ENCODE peak calls at places on chromosome X, in four cellular contexts. G is suprapubic skin, W is ovary, M is SK-N-SH. U is an unnamed sample.
A peak's percentile ranks its signal among the peaks of the same experiment; 100 is the strongest.

GRCh38 chrX:56248492-56248891 is 16.3 kb downstream of the KLF8 start:
- DNase-seq in G (no peak), W (peak; percentile 52), M (peak; percentile 52), U (no peak)

GRCh38 chrX:9197231-9197630 is 163.3 kb upstream of the FAM9B start:
- DNase-seq in G (no peak), W (no peak), M (no peak), U (no peak)

GRCh38 chrX:22085969-22086368 is 53.8 kb downstream of the PHEX start:
- DNase-seq in G (no peak), W (no peak), M (no peak), U (no peak)

GRCh38 chrX:10620121-10620699 is at the start of gene MID1:
- DNase-seq in G (peak; percentile 83), W (peak; percentile 74), M (peak; percentile 78), U (peak; percentile 84)

GRCh38 chrX:46446727-46447378 is 98.4 kb downstream of the ZNF674 start:
- DNase-seq in G (peak; percentile 86), W (peak; percentile 88), M (peak; percentile 96), U (peak; percentile 96)

GRCh38 chrX:68354869-68355628 is 78.2 kb downstream of the OPHN1 start:
- DNase-seq in G (no peak), W (no peak), M (no peak), U (no peak)

GRCh38 chrX:22652596-22652995 is 347.2 kb upstream of the DDX53 start:
- DNase-seq in G (no peak), W (no peak), M (peak; percentile 23), U (no peak)

GRCh38 chrX:36787787-36788186 is 220.4 kb upstream of the FAM47C start:
- DNase-seq in G (no peak), W (no peak), M (no peak), U (no peak)

GRCh38 chrX:46588263-46588662 is 14.7 kb downstream of the CHST7 start:
- DNase-seq in G (no peak), W (no peak), M (no peak), U (no peak)

GRCh38 chrX:116490091-116490490 is 27.3 kb upstream of the CT83 start:
- DNase-seq in G (no peak), W (no peak), M (peak; percentile 1), U (no peak)

GRCh38 chrX:136588060-136588459 is 56.0 kb downstream of the VGLL1 start:
- DNase-seq in G (no peak), W (no peak), M (no peak), U (no peak)

GRCh38 chrX:72312311-72312940 is 6.7 kb upstream of the CITED1 start:
- DNase-seq in G (no peak), W (no peak), M (no peak), U (no peak)

GRCh38 chrX:73581002-73581628 is 18.1 kb downstream of the CHIC1 start:
- DNase-seq in G (no peak), W (no peak), M (no peak), U (no peak)

GRCh38 chrX:151902813-151903591 is 9.7 kb upstream of the MAGEA4 start:
- DNase-seq in G (no peak), W (no peak), M (no peak), U (no peak)

GRCh38 chrX:46444011-46444410 is 101.2 kb downstream of the ZNF674 start:
- DNase-seq in G (no peak), W (no peak), M (no peak), U (no peak)

GRCh38 chrX:97629597-97629985 is 745.9 kb downstream of the RPA4 start:
- DNase-seq in G (no peak), W (no peak), M (peak; percentile 9), U (no peak)

GRCh38 chrX:129876734-129877395 is 29.1 kb upstream of the UTP14A start:
- DNase-seq in G (no peak), W (no peak), M (no peak), U (no peak)

GRCh38 chrX:70260104-70260503 is at the start of gene P2RY4:
- DNase-seq in G (no peak), W (no peak), M (no peak), U (no peak)

GRCh38 chrX:50801135-50801534 is 12.9 kb downstream of the SHROOM4 start:
- DNase-seq in G (no peak), W (no peak), M (no peak), U (no peak)

GRCh38 chrX:12469296-12469695 is 321.9 kb upstream of the PRPS2 start:
- DNase-seq in G (no peak), W (no peak), M (no peak), U (no peak)

GRCh38 chrX:69032601-69033000 is 132.7 kb downstream of the PJA1 start:
- DNase-seq in G (no peak), W (no peak), M (no peak), U (no peak)

GRCh38 chrX:153868576-153869472 is 17.1 kb downstream of the L1CAM start:
- DNase-seq in G (no peak), W (no peak), M (no peak), U (no peak)

GRCh38 chrX:88883205-88883604 is 136.2 kb downstream of the CPXCR1 start:
- DNase-seq in G (no peak), W (no peak), M (no peak), U (no peak)

GRCh38 chrX:13598877-13599276 is 29.5 kb downstream of the EGFL6 start:
- DNase-seq in G (no peak), W (no peak), M (peak; percentile 15), U (no peak)

GRCh38 chrX:42276982-42277690 is 353.8 kb upstream of the CASK start:
- DNase-seq in G (no peak), W (no peak), M (no peak), U (no peak)

GRCh38 chrX:109889289-109890006 is 113.5 kb upstream of the TMEM164 start:
- DNase-seq in G (no peak), W (no peak), M (no peak), U (peak; percentile 24)

GRCh38 chrX:107102980-107103379 is 15.6 kb downstream of the RBM41 start:
- DNase-seq in G (no peak), W (no peak), M (no peak), U (no peak)

GRCh38 chrX:24025741-24026402 is 1.1 kb downstream of the KLHL15 start:
- DNase-seq in G (peak; percentile 65), W (no peak), M (no peak), U (no peak)

GRCh38 chrX:72539822-72540221 is 32.8 kb downstream of the HDAC8 start:
- DNase-seq in G (no peak), W (no peak), M (no peak), U (no peak)

GRCh38 chrX:12802741-12803140 is 11.5 kb downstream of the PRPS2 start:
- DNase-seq in G (no peak), W (no peak), M (no peak), U (no peak)

GRCh38 chrX:15301924-15302323 is 13.5 kb downstream of the ASB11 start:
- DNase-seq in G (no peak), W (no peak), M (no peak), U (no peak)

GRCh38 chrX:68599256-68600152 is 48.0 kb upstream of the STARD8 start:
- DNase-seq in G (no peak), W (no peak), M (peak; percentile 15), U (no peak)

GRCh38 chrX:72003811-72004750 is 93.4 kb downstream of the NHSL2 start:
- DNase-seq in G (no peak), W (peak; percentile 37), M (peak; percentile 48), U (peak; percentile 44)

GRCh38 chrX:17692709-17693346 is 44.5 kb upstream of the SCML1 start:
- DNase-seq in G (no peak), W (no peak), M (no peak), U (no peak)

GRCh38 chrX:11944486-11944885 is 186.4 kb downstream of the MSL3 start:
- DNase-seq in G (no peak), W (no peak), M (peak; percentile 26), U (no peak)

GRCh38 chrX:39857780-39858179 is 240.0 kb downstream of the BCOR start:
- DNase-seq in G (no peak), W (no peak), M (no peak), U (no peak)

GRCh38 chrX:14915596-14915995 is 42.4 kb downstream of the MOSPD2 start:
- DNase-seq in G (no peak), W (no peak), M (no peak), U (no peak)

GRCh38 chrX:33211356-33212254 is at the start of gene DMD:
- DNase-seq in G (no peak), W (peak; percentile 34), M (no peak), U (peak; percentile 57)

GRCh38 chrX:112520124-112520523 is 159.6 kb downstream of the LHFPL1 start:
- DNase-seq in G (no peak), W (no peak), M (no peak), U (no peak)
- TF ChIP-seq EP300 in G (no peak), W (no peak), M (no peak), U (no peak)

GRCh38 chrX:105880491-105880890 is 58.2 kb downstream of the NRK start:
- DNase-seq in G (no peak), W (no peak), M (no peak), U (no peak)
- TF ChIP-seq EP300 in G (no peak), W (no peak), M (no peak), U (no peak)

GRCh38 chrX:66000628-66001275 is 39.1 kb downstream of the VSIG4 start:
- DNase-seq in G (no peak), W (no peak), M (no peak), U (no peak)

GRCh38 chrX:65999563-66000148 is 40.2 kb downstream of the VSIG4 start:
- DNase-seq in G (no peak), W (no peak), M (no peak), U (no peak)

GRCh38 chrX:65999029-65999562 is 40.8 kb downstream of the VSIG4 start:
- DNase-seq in G (no peak), W (no peak), M (no peak), U (no peak)

GRCh38 chrX:66000178-66000577 is 39.7 kb downstream of the VSIG4 start:
- DNase-seq in G (no peak), W (no peak), M (no peak), U (no peak)

GRCh38 chrX:65997978-65998717 is 41.7 kb downstream of the VSIG4 start:
- DNase-seq in G (no peak), W (no peak), M (no peak), U (peak; percentile 72)
- TF ChIP-seq EP300 in G (no peak), W (no peak), M (no peak), U (no peak)

GRCh38 chrX:78092296-78092695 is 11.8 kb upstream of the PGK1 start:
- DNase-seq in G (no peak), W (no peak), M (no peak), U (no peak)
- TF ChIP-seq EP300 in G (no peak), W (no peak), M (no peak), U (no peak)

GRCh38 chrX:526295-527224 is 104.0 kb upstream of the SHOX start:
- DNase-seq in G (no peak), W (no peak), M (no peak), U (no peak)
- TF ChIP-seq EP300 in G (no peak), W (no peak), M (no peak), U (no peak)

GRCh38 chrX:103733017-103733416 is 22.3 kb downstream of the TMEM31 start:
- DNase-seq in G (no peak), W (no peak), M (no peak), U (no peak)

GRCh38 chrX:103729015-103729414 is 18.3 kb downstream of the TMEM31 start:
- DNase-seq in G (no peak), W (no peak), M (no peak), U (no peak)

GRCh38 chrX:103730746-103731508 is 20.2 kb downstream of the TMEM31 start:
- DNase-seq in G (no peak), W (no peak), M (no peak), U (no peak)

GRCh38 chrX:103730147-103730546 is 19.4 kb downstream of the TMEM31 start:
- DNase-seq in G (no peak), W (no peak), M (no peak), U (no peak)

GRCh38 chrX:103734125-103734760 is 23.5 kb downstream of the TMEM31 start:
- DNase-seq in G (no peak), W (no peak), M (no peak), U (no peak)
- TF ChIP-seq EP300 in G (no peak), W (no peak), M (no peak), U (no peak)